ENCODE peak calls at places on chromosomes 13 and 19, in six cellular contexts. P is tibial nerve, Y is uterus, F is mesenchymal stem cell, W is A673, K is lower lobe of right lung. X is an unnamed sample. For H3K4me1, the result is how much of the 10 kb centered on the place peaks cover.

GRCh38 chr13:108917581-108917980 is 288.2 kb downstream of the MYO16 start:
- DNase-seq in P (no peak), Y (no peak), F (peak), W (no peak), K (no peak), X (no peak)

GRCh38 chr13:19596960-19597361 is 35.6 kb upstream of the TPTE2 start:
- DNase-seq in P (no peak), Y (no peak), F (peak), W (no peak), K (no peak), X (peak)

GRCh38 chr13:63351081-63351480 is 1935.4 kb upstream of the PCDH20 start:
- DNase-seq in P (no peak), Y (no peak), F (no peak), W (no peak), K (no peak), X (no peak)

GRCh38 chr19:12748489-12748888 is 3.1 kb upstream of the BEST2 start:
- DNase-seq in P (no peak), Y (no peak), F (no peak), W (peak), K (no peak), X (no peak)

GRCh38 chr19:22595918-22596341 is 38.2 kb upstream of the ZNF492 start:
- DNase-seq in P (peak), Y (peak), F (no peak), W (no peak), K (no peak), X (no peak)

GRCh38 chr13:19782049-19782726 is 557 bp downstream of the PSPC1 start:
- DNase-seq in P (peak), Y (peak), F (peak), W (peak), K (peak), X (peak)

GRCh38 chr19:40724848-40725247 is 7.9 kb downstream of the ITPKC start:
- DNase-seq in P (no peak), Y (no peak), F (no peak), W (no peak), K (no peak), X (no peak)

GRCh38 chr13:110471833-110472162 is 89.7 kb downstream of the RAB20 start:
- DNase-seq in P (no peak), Y (no peak), F (peak), W (no peak), K (peak), X (no peak)

GRCh38 chr19:40270362-40271089 is 14.6 kb downstream of the AKT2 start:
- DNase-seq in P (no peak), Y (no peak), F (no peak), W (no peak), K (no peak), X (no peak)

GRCh38 chr19:4267101-4267900 is 11.8 kb upstream of the SHD start:
- DNase-seq in P (peak), Y (peak), F (peak), W (peak), K (peak), X (peak)

DNA sequence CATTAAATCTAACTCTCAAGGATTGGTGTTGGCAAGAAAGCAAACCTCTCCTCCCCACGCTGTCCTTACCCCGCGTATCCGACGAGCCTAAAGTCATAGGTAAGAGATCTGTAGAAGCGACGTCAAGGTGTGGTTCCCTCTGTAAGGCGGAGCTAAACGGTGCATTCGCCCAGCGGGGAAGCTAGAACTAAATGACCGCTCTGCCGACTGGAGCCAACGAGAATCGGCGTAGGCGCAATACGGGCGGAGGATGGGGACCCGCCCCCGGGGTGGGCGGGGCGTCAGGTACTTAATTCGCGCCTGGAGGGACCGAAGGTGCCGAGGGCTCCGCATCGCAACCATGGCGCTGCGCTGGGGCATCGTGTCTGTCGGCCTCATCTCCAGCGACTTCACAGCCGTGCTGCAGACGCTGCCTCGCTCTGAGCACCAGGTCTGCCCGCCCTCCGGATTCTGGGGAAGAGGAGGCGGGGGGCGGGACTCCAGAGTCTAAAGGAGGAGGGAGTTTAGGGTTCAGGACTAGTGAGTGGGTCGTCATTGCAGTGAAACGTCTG is at the start of gene DHDH:
- DNase-seq in P (no peak), Y (peak), F (peak), W (peak), K (peak), X (peak)
- H3K27ac ChIP-seq in P (no peak), Y (no peak), F (no peak), W (no peak), K (peak), X (no peak)

DNA sequence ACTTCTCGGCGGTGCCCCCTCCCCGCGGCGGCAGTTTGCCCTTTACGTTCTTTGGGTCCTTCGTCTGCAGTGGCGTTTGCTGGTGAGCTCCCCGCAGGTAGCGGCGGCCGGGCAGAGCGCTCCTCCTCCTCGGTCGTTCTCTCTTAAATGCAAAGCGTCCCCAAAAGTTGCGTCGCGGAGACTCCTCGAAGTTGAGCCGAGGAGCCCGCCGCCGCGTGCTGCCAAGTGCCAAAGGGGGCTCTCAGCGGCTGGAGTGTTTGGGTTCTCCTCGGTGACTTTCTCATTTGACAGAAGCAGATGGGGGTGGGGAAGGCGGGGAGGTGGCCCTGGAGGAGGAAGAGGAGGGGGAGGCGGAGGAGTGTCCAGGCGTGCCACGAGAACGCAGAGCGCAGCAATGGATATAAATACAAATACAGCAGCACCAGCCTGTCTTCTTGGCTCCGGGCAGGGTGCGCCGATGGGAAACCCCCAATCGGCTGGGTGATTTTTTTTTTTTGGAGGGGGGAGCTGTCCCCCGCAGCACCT is at the start of gene SOX21:
- DNase-seq in P (no peak), Y (no peak), F (no peak), W (no peak), K (no peak), X (no peak)
- H3K4me3 ChIP-seq in P (peak), Y (no peak), F (no peak), W (peak), K (peak), X (no peak)

DNA sequence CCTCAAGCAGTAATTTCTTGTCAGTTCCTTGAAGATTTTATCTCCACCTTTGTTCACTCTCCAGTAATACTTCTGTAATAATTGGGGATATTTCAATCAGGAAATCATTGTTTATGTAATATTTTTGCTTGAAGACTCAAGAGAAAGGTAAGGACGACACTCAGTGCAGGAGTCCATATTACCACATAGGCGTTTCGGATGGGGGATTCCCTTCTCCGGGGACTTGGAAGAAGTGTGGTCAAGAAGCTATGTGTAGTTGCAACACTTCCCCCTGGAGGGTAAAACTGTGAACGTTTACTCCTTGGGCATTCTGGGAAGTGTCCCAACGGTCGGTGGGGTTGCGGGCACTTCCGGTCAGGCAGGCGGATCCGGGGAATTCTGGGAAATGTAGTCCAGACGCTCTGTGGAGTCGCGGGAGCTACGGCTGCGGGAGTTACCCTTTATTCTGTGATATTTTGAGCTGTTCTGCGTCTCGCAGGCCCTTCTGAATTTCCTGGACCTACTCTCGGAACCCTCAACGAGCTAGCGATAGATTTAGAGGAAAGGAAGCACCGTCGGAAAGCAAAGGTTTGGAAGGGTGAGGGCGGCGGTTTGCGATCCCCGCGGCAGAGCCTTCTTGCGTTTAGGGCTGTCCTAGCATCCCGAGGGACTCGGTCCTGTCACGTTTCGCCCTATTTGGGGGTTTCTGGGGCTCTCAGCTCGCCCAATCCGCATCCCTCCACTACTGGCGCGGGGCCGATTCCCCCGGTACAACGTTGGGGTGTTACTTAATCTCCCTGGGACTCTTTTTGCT is at the start of gene ZNF221:
- DNase-seq in P (peak), Y (peak), F (peak), W (peak), K (peak), X (peak)
- H3K4me1 ChIP-seq in P (under half), Y (under half), F (under half), W (under half), K (under half), X (under half)

GRCh38 chr19:38388310-38389100 is at the start of gene SPRED3:
- DNase-seq in P (no peak), Y (peak), F (no peak), W (no peak), K (no peak), X (no peak)

GRCh38 chr19:38389101-38389925 is 816 bp downstream of the SPRED3 start:
- DNase-seq in P (no peak), Y (peak), F (peak), W (peak), K (no peak), X (peak)

GRCh38 chr19:38386300-38386967 is 1.4 kb downstream of the GGN start:
- DNase-seq in P (no peak), Y (no peak), F (no peak), W (no peak), K (no peak), X (no peak)

GRCh38 chr19:38386968-38387549 is 775 bp downstream of the GGN start:
- DNase-seq in P (no peak), Y (no peak), F (no peak), W (no peak), K (peak), X (no peak)

GRCh38 chr19:38387550-38388309 is at the start of gene GGN:
- DNase-seq in P (peak), Y (peak), F (peak), W (peak), K (peak), X (peak)
- H3K27ac ChIP-seq in P (peak), Y (peak), F (peak), W (peak), K (peak), X (peak)

GRCh38 chr13:106401081-106401480 is 134.4 kb downstream of the EFNB2 start:
- DNase-seq in P (no peak), Y (no peak), F (no peak), W (no peak), K (no peak), X (no peak)
- H3K4me3 ChIP-seq in P (no peak), Y (no peak), F (no peak), W (no peak), K (no peak), X (no peak)

GRCh38 chr19:17831419-17831888 is 10.1 kb upstream of the INSL3 start:
- DNase-seq in P (no peak), Y (no peak), F (no peak), W (no peak), K (no peak), X (no peak)
- H3K4me1 ChIP-seq in P (under half), Y (under half), F (under half), W (under half), K (under half), X (under half)

GRCh38 chr13:94901070-94901469 is 188.7 kb upstream of the SOX21 start:
- DNase-seq in P (no peak), Y (no peak), F (no peak), W (no peak), K (no peak), X (no peak)

GRCh38 chr13:94902722-94903407 is 190.5 kb upstream of the SOX21 start:
- DNase-seq in P (no peak), Y (no peak), F (no peak), W (no peak), K (no peak), X (no peak)

GRCh38 chr13:94906605-94907004 is 194.3 kb upstream of the SOX21 start:
- DNase-seq in P (no peak), Y (no peak), F (no peak), W (no peak), K (no peak), X (no peak)
- H3K27ac ChIP-seq in P (no peak), Y (no peak), F (no peak), W (no peak), K (no peak), X (no peak)

GRCh38 chr13:48656621-48657020 is 2.9 kb downstream of the CYSLTR2 start:
- DNase-seq in P (no peak), Y (no peak), F (no peak), W (peak), K (no peak), X (no peak)
- H3K4me3 ChIP-seq in P (no peak), Y (no peak), F (no peak), W (no peak), K (no peak), X (no peak)

GRCh38 chr19:51565583-51565982 is 5.5 kb upstream of the ZNF175 start:
- DNase-seq in P (no peak), Y (no peak), F (peak), W (no peak), K (no peak), X (no peak)

GRCh38 chr19:51566489-51567100 is 4.5 kb upstream of the ZNF175 start:
- DNase-seq in P (no peak), Y (no peak), F (no peak), W (no peak), K (no peak), X (no peak)

GRCh38 chr19:51568456-51568855 is 2.6 kb upstream of the ZNF175 start:
- DNase-seq in P (no peak), Y (no peak), F (no peak), W (no peak), K (no peak), X (no peak)

GRCh38 chr19:51564791-51565190 is 6.3 kb upstream of the ZNF175 start:
- DNase-seq in P (no peak), Y (no peak), F (no peak), W (no peak), K (no peak), X (no peak)

GRCh38 chr19:51567583-51567982 is 3.5 kb upstream of the ZNF175 start:
- DNase-seq in P (no peak), Y (no peak), F (no peak), W (no peak), K (no peak), X (no peak)
- H3K4me1 ChIP-seq in P (under half), Y (under half), F (under half), W (under half), K (under half), X (under half)